ENCODE peak calls at places on chromosomes 11 and 22, in six cellular contexts. W is left lung, E is IMR-90, A is gastrocnemius medialis, B is colonic mucosa, Y is heart right ventricle. U is an unnamed sample.

GRCh38 chr11:697811-698311 is 2.2 kb downstream of the TMEM80 start:
- DNase-seq in W (no peak), E (peak; percentile 76), Y (no peak), B (no peak), A (no peak), U (no peak)

GRCh38 chr11:69309800-69310280 is 15.9 kb downstream of the MYEOV start:
- DNase-seq in E (peak; percentile 57), B (no peak), W (no peak), Y (no peak), A (no peak), U (peak; percentile 45)

GRCh38 chr11:101176381-101176780 is 46.8 kb upstream of the PGR start:
- DNase-seq in Y (no peak), E (no peak), B (no peak), A (no peak), W (no peak), U (no peak)

GRCh38 chr11:15707971-15708370 is 593.2 kb downstream of the INSC start:
- DNase-seq in E (peak; percentile 84), Y (peak; percentile 27), W (no peak), A (peak; percentile 39), B (peak; percentile 34), U (peak; percentile 54)

GRCh38 chr11:70297341-70297740 is 26.9 kb downstream of the PPFIA1 start:
- DNase-seq in W (no peak), B (no peak), A (no peak), Y (no peak), E (peak; percentile 40), U (no peak)

GRCh38 chr11:19742595-19743292 is 30.1 kb downstream of the NAV2 start:
- DNase-seq in A (peak; percentile 46), W (peak; percentile 83), E (peak; percentile 79), Y (peak; percentile 80), B (peak; percentile 80), U (peak; percentile 86)

GRCh38 chr22:31055322-31056159 is 25.6 kb upstream of the SMTN start:
- DNase-seq in E (peak; percentile 99), B (peak; percentile 73), A (peak; percentile 55), W (peak; percentile 92), Y (peak; percentile 79), U (peak; percentile 99)

GRCh38 chr11:75103380-75104026 is 6.8 kb upstream of the OR2AT4 start:
- DNase-seq in A (no peak), B (no peak), W (no peak), E (peak; percentile 86), Y (no peak), U (peak; percentile 34)

GRCh38 chr11:57277845-57278720 is 41.0 kb upstream of the APLNR start:
- DNase-seq in Y (peak; percentile 81), E (peak; percentile 84), W (peak; percentile 39), A (peak; percentile 61), B (peak; percentile 84), U (peak; percentile 94)

GRCh38 chr11:17573526-17573925 is 26.5 kb downstream of the OTOG start:
- DNase-seq in W (no peak), E (no peak), Y (no peak), A (no peak), B (no peak), U (no peak)

GRCh38 chr22:38115423-38116205 is 5.1 kb upstream of the BAIAP2L2 start:
- DNase-seq in E (no peak), B (no peak), W (peak; percentile 64), A (no peak), Y (no peak), U (no peak)

GRCh38 chr11:117691206-117691490 is 105.9 kb downstream of the DSCAML1 start:
- DNase-seq in A (no peak), W (no peak), E (no peak), Y (no peak), B (no peak), U (no peak)

GRCh38 chr11:62687508-62688396 is 1.6 kb downstream of the LRRN4CL start:
- DNase-seq in Y (no peak), W (peak; percentile 75), E (no peak), B (no peak), A (no peak), U (no peak)

GRCh38 chr11:134951305-134951700 is 539.3 kb upstream of the B3GAT1 start:
- DNase-seq in Y (no peak), E (peak; percentile 78), A (peak; percentile 18), W (no peak), B (no peak), U (peak; percentile 68)

GRCh38 chr11:1008001-1008400 is 28.5 kb downstream of the MUC6 start:
- DNase-seq in E (no peak), B (no peak), W (no peak), A (no peak), Y (no peak), U (no peak)

GRCh38 chr11:129280027-129280811 is 88.1 kb upstream of the ARHGAP32 start:
- DNase-seq in E (peak; percentile 65), B (no peak), W (no peak), Y (no peak), A (no peak), U (peak; percentile 29)

GRCh38 chr11:73496134-73496533 is 101.8 kb downstream of the FAM168A start:
- DNase-seq in B (no peak), A (no peak), W (no peak), E (no peak), Y (no peak), U (no peak)

GRCh38 chr11:6615882-6616585 is 3.2 kb downstream of the TPP1 start:
- DNase-seq in B (no peak), W (no peak), E (peak; percentile 63), A (no peak), Y (no peak), U (no peak)

GRCh38 chr22:44807915-44808690 is 55.7 kb downstream of the ARHGAP8 start:
- DNase-seq in E (no peak), B (no peak), A (no peak), Y (no peak), W (peak; percentile 60), U (no peak)

GRCh38 chr22:47918936-47919505 is 1156.6 kb downstream of the TBC1D22A start:
- DNase-seq in A (no peak), W (no peak), E (no peak), B (no peak), Y (no peak), U (no peak)

GRCh38 chr11:114953039-114953438 is 274.7 kb downstream of the NXPE2 start:
- DNase-seq in A (no peak), B (no peak), W (no peak), Y (no peak), E (no peak), U (no peak)

GRCh38 chr11:69305885-69306540 is 12.1 kb downstream of the MYEOV start:
- DNase-seq in W (no peak), E (no peak), A (no peak), Y (no peak), B (no peak), U (no peak)

GRCh38 chr22:36863281-36863680 is 2.5 kb downstream of the NCF4 start:
- DNase-seq in E (no peak), W (no peak), Y (no peak), B (no peak), A (no peak), U (no peak)
- H3K4me3 ChIP-seq in E (no peak overlapping the region), W (no peak overlapping the region), Y (no peak overlapping the region), B (no peak overlapping the region), A (no peak overlapping the region), U (no peak overlapping the region)

DNA sequence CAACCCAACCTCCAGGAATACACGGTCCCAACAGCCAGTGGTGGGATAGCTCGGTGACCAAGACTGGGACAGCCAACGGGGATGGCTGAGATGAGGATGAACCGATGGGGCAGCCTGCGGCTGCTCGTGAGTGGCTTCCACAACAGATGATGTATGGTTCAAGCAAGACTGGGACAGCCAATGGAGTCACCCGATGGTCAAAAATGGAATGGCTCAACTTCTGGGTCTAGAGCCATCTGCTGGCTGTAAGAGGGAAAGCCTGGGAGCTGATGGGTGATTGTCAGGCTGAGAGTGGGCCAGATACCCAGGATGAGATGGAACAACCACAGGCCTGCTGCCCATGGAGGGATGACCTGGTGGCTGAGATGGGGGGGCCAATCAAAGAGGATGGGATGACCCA is 35.5 kb downstream of the SYT7 start:
- DNase-seq in B (no peak), E (no peak), A (no peak), W (no peak), Y (no peak), U (peak; percentile 16)
- TF ChIP-seq CTCF in B (peak; percentile 25), E (peak; percentile 35), A (no peak), W (no peak), Y (no peak), U (peak; percentile 51)

GRCh38 chr11:3830088-3830487 is 10.7 kb downstream of the RHOG start:
- DNase-seq in B (no peak), W (no peak), A (no peak), Y (no peak), E (no peak), U (no peak)

GRCh38 chr11:3833461-3833860 is 7.3 kb downstream of the RHOG start:
- DNase-seq in B (no peak), E (no peak), Y (no peak), A (no peak), W (no peak), U (no peak)

GRCh38 chr11:3830741-3831140 is 10.0 kb downstream of the RHOG start:
- DNase-seq in E (no peak), W (no peak), A (no peak), B (no peak), Y (no peak), U (no peak)

GRCh38 chr11:3832816-3833215 is 7.9 kb downstream of the RHOG start:
- DNase-seq in B (no peak), E (no peak), Y (no peak), A (no peak), W (no peak), U (no peak)

DNA sequence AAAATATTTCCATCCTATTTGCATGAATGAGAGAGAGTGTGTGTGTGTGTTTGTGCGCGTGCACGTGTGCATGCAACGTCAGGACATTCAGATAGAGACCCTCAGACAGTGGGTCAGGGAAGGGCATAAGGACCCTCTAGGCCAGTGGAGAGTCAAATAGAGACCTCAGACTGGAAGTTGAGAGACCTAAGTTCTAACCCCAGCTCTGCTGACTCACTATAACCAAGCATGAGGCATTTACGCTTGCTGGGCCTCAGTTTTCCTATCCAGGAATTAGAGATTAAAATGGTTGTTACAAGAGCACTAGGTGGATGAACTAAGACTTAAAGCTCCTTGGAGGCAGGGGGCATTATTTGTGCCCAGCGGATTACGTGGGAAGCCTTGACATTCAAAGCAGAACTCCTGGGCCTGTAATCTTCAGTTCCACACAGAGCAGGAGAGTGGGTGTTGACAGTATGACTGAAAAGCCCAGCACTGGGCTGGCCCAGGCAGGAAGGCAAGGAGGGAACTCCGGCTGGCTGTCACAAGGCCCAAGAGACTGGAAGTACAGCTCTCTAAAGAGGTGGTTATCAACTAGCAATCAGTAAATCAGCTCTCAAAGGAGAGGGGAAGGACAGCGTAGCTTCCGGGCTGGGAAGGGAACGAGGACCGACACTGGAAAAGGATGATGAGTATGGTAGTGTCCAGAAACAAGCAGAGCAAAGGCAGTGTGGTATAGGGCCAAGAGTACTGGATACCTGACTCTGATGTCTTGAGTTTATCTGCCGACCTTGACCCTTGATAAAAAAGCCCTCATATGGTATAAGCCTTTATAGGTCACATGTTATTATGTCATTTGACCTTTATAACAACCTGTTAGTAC is 9.2 kb downstream of the RHOG start:
- DNase-seq in B (no peak), E (no peak), Y (peak; percentile 45), W (peak; percentile 82), A (no peak), U (no peak)
- H3K4me3 ChIP-seq in B (no peak overlapping the region), E (no peak overlapping the region), Y (no peak overlapping the region), W (no peak overlapping the region), A (no peak overlapping the region), U (no peak overlapping the region)

DNA sequence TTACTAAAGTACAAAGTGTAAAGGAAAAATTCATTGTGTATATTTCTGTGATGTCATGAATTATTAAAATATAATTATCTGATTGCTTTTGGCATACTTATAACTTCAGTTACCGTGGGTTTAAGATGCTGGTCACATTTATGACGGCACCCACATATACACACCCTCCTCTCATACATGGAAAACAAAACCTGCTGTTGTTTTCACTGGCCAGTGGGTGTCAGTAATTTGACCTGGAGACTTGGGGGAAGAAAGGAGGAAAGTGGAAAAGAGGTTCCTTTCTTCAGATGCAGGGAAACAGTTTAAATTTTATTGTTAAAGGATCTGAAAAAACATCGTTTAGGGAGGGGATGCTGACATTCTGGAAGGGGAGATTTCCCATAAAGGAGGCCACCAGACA is 742 bp upstream of the BBOX1 start:
- DNase-seq in A (no peak), E (no peak), Y (no peak), B (no peak), W (no peak), U (no peak)
- TF ChIP-seq CTCF in A (no peak), E (no peak), Y (no peak), B (no peak), W (no peak), U (no peak)